ENCODE peak calls at places on chromosomes 6 and 20, in seven cellular contexts. P is mesothelial cell of epicardium, K is RWPE1, F is heart right ventricle, A is progenitor cell of endocrine pancreas, V is Peyer's patch, J is kidney epithelial cell. Z is an unnamed sample.

GRCh38 chr6:169169375-169169774 is 84.3 kb downstream of the THBS2 start:
- DNase-seq in P (peak), K (peak), F (no peak), A (no peak), V (no peak), J (no peak), Z (no peak)

GRCh38 chr6:53961679-53962370 is 149.4 kb upstream of the MLIP start:
- DNase-seq in P (no peak), K (no peak), F (no peak), A (no peak), V (no peak), J (no peak), Z (no peak)

GRCh38 chr6:135922170-135922569 is 70.7 kb downstream of the PDE7B start:
- DNase-seq in P (no peak), K (peak), F (peak), A (no peak), V (no peak), J (peak), Z (no peak)

GRCh38 chr6:135812085-135812526 is 39.4 kb upstream of the PDE7B start:
- DNase-seq in P (no peak), K (no peak), F (peak), A (no peak), V (no peak), J (no peak), Z (no peak)

GRCh38 chr6:43870660-43871061 is 100.7 kb downstream of the VEGFA start:
- DNase-seq in P (no peak), K (no peak), F (no peak), A (no peak), V (no peak), J (no peak), Z (no peak)

GRCh38 chr6:141483561-141484061 is 649.1 kb upstream of the GJE1 start:
- DNase-seq in P (no peak), K (peak), F (peak), A (no peak), V (peak), J (peak), Z (no peak)

GRCh38 chr6:169954977-169955376 is 203.6 kb downstream of the ERMARD start:
- DNase-seq in P (no peak), K (no peak), F (no peak), A (no peak), V (no peak), J (no peak), Z (no peak)

GRCh38 chr6:117078624-117079023 is 186.7 kb upstream of the VGLL2 start:
- DNase-seq in P (no peak), K (no peak), F (no peak), A (no peak), V (no peak), J (no peak), Z (no peak)

GRCh38 chr20:49345538-49345937 is 67.7 kb upstream of the ZNFX1 start:
- DNase-seq in P (no peak), K (peak), F (no peak), A (no peak), V (no peak), J (no peak), Z (no peak)

GRCh38 chr20:59402697-59403096 is 102.3 kb downstream of the EDN3 start:
- DNase-seq in P (no peak), K (no peak), F (no peak), A (no peak), V (no peak), J (no peak), Z (no peak)

GRCh38 chr20:8608470-8608869 is 460.4 kb upstream of the PLCB4 start:
- DNase-seq in P (no peak), K (no peak), F (no peak), A (no peak), V (no peak), J (no peak), Z (no peak)

GRCh38 chr6:75852721-75853120 is 103.7 kb downstream of the MYO6 start:
- DNase-seq in P (no peak), K (no peak), F (no peak), A (no peak), V (no peak), J (no peak), Z (no peak)

GRCh38 chr20:32463642-32464400 is 105.7 kb downstream of the ASXL1 start:
- DNase-seq in P (no peak), K (no peak), F (no peak), A (no peak), V (peak), J (no peak), Z (no peak)

GRCh38 chr6:26205161-26205624 is 118.0 kb downstream of the HFE start:
- DNase-seq in P (peak), K (peak), F (peak), A (no peak), V (peak), J (no peak), Z (no peak)

GRCh38 chr6:104166055-104166668 is 693.6 kb downstream of the HACE1 start:
- DNase-seq in P (no peak), K (no peak), F (no peak), A (no peak), V (no peak), J (no peak), Z (no peak)

GRCh38 chr6:110528051-110528929 is 51.9 kb upstream of the SLC22A16 start:
- DNase-seq in P (no peak), K (peak), F (peak), A (peak), V (peak), J (peak), Z (peak)

DNA sequence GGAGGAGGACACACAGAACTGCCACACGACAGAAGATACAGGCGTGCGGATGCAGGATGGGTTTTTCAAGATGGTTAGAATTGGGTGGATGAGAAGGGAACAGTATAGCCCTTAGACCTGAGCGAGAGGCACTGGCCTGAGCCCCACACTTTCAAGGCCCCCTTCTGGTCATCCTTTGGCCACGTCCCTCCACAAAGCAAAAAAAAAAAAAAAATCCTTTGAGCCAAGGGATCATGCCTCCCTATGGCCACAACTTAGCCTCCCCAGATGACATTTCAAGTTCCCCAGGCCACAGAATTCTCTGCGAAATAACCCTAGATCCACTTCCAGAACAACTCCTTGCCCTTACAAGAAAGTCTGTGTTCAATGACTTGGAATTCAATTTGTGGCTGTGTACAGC is 30.4 kb downstream of the ELOVL2 start:
- DNase-seq in P (no peak), K (no peak), F (no peak), A (no peak), V (no peak), J (no peak), Z (no peak)
- TF ChIP-seq CTCF in P (no peak), K (no peak), F (no peak), A (no peak), V (no peak), J (no peak), Z (no peak)

DNA sequence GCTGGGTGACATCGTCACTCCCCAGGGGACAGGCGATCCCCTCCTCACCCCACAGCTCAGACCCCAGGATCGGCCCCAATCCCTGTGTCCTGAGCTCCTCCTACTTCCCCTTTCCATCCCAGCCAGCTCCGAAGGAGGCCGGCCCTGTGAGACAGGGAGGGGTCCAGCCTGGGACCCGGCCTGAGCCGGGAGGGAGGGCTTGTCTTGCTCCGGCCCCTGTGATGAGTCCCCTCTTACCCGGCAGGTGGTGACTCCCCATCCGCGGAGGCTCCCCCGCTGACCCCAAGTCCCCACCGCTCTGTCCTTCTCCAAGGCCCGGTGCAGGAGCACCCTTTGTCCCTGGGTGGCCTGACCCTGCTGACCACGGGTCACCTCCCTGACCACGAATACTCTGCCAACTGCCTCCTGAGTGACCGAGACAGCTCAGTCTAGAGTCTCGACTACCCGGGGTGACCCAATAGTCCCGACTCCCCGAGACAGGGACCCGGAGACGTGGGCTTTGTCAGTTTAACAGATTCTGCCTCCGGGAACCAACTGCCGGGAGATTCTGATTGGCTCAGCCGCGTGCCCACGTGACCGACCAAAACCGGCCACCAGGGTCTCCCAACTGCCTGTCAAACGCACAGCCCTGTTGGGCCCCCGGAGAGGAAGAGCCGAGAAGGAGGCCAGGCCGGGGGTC is 187.4 kb upstream of the PROKR2 start:
- DNase-seq in P (no peak), K (no peak), F (peak), A (no peak), V (peak), J (no peak), Z (no peak)
- TF ChIP-seq CTCF in P (no peak), K (no peak), F (no peak), A (no peak), V (peak), J (no peak), Z (no peak)

DNA sequence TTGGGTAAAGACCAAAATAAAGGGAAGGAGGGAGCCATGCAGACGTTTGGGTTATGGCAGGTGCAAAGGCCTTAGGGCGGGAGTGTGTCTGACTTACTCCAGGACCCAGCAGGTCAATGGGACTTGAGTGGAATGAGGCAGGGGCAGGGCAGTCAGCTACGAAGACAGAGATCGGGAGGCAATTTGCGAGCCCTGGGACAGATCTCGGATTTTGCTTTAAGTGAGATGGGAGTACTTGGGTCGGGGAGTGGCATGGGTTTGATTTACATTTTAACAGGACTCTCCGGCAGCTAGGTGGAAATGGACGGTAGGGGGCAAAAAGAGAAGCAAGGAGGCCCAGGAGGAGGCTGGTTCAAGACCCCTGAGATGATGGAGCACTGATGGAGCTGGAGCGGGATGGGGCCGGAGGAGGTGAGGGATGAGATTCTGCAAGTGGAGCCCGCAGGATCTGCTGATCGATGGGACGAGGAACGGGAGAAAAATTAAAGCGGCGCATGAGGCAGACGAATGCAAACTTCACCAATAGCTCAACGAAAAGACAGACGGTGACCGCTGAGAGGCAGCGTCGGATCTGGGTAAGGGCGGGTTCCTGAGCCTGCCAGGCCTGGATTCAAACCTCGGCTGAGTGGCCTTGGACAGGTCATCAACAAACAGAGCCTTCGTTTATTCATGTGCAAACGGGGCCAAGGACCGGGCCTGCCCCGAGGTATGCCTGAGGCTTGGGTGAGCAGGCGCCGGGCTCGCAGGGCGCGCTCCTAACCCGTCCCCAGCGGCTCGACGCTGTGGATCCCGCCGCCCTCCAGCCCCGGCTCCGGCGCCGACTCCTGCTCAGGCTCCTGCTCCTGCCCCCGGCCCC is 774 bp upstream of the RBCK1 start:
- DNase-seq in P (peak), K (no peak), F (peak), A (peak), V (peak), J (peak), Z (peak)
- TF ChIP-seq CTCF in P (no peak), K (no peak), F (peak), A (peak), V (peak), J (peak), Z (no peak)

GRCh38 chr20:43988867-43989266 is 74.2 kb downstream of the TOX2 start:
- DNase-seq in P (no peak), K (no peak), F (no peak), A (no peak), V (no peak), J (no peak), Z (no peak)
- TF ChIP-seq CTCF in P (no peak), K (no peak), F (no peak), A (no peak), V (no peak), J (no peak), Z (no peak)